ENCODE peak calls at places on chromosome 10, in six cellular contexts. One of them, this sample, is unnamed.

GRCh38 chr10:122850705-122851640 is 5.3 kb upstream of the CUZD1 start:
- DNase-seq in colonic mucosa: no peak
- DNase-seq in psoas muscle: no peak
- DNase-seq in H9: no peak
- DNase-seq in spleen: no peak
- DNase-seq in uterus: no peak
- DNase-seq in this sample: no peak

GRCh38 chr10:7846591-7846990 is 28.3 kb downstream of the TAF3 start:
- DNase-seq in spleen: no peak
- DNase-seq in colonic mucosa: no peak
- DNase-seq in psoas muscle: no peak
- DNase-seq in H9: no peak
- DNase-seq in uterus: no peak
- DNase-seq in this sample: no peak

GRCh38 chr10:75417522-75417927 is 13.9 kb upstream of the LRMDA start:
- DNase-seq in psoas muscle: no peak
- DNase-seq in spleen: no peak
- DNase-seq in colonic mucosa: no peak
- DNase-seq in uterus: no peak
- DNase-seq in H9: peak; percentile 92
- DNase-seq in this sample: no peak

GRCh38 chr10:29011511-29011910 is 277.4 kb upstream of the LYZL1 start:
- DNase-seq in spleen: no peak
- DNase-seq in uterus: no peak
- DNase-seq in colonic mucosa: no peak
- DNase-seq in H9: no peak
- DNase-seq in psoas muscle: no peak
- DNase-seq in this sample: no peak

GRCh38 chr10:133312769-133313145 is 4.0 kb downstream of the ZNF511 start:
- DNase-seq in H9: no peak
- DNase-seq in colonic mucosa: no peak
- DNase-seq in uterus: no peak
- DNase-seq in psoas muscle: no peak
- DNase-seq in spleen: peak; percentile 53
- DNase-seq in this sample: no peak

GRCh38 chr10:17238445-17239275 is 10.6 kb downstream of the VIM start:
- DNase-seq in psoas muscle: no peak
- DNase-seq in H9: no peak
- DNase-seq in spleen: no peak
- DNase-seq in colonic mucosa: no peak
- DNase-seq in uterus: no peak
- DNase-seq in this sample: no peak

GRCh38 chr10:96344178-96344577 is 14.6 kb downstream of the OPALIN start:
- DNase-seq in H9: no peak
- DNase-seq in spleen: no peak
- DNase-seq in psoas muscle: no peak
- DNase-seq in colonic mucosa: no peak
- DNase-seq in uterus: no peak
- DNase-seq in this sample: no peak

GRCh38 chr10:85454386-85454785 is 912.2 kb downstream of the GRID1 start:
- DNase-seq in spleen: no peak
- DNase-seq in H9: no peak
- DNase-seq in psoas muscle: no peak
- DNase-seq in uterus: no peak
- DNase-seq in colonic mucosa: no peak
- DNase-seq in this sample: peak; percentile 86

GRCh38 chr10:43076876-43077420 is at the start of gene RET:
- DNase-seq in H9: peak; percentile 74
- DNase-seq in psoas muscle: peak; percentile 75
- DNase-seq in colonic mucosa: peak; percentile 63
- DNase-seq in uterus: peak; percentile 38
- DNase-seq in spleen: no peak
- DNase-seq in this sample: no peak

GRCh38 chr10:114544045-114544659 is 113.9 kb downstream of the ABLIM1 start:
- DNase-seq in spleen: peak; percentile 93
- DNase-seq in uterus: no peak
- DNase-seq in psoas muscle: no peak
- DNase-seq in colonic mucosa: peak; percentile 62
- DNase-seq in H9: no peak
- DNase-seq in this sample: no peak

GRCh38 chr10:95430231-95430951 is 130.8 kb downstream of the SORBS1 start:
- DNase-seq in psoas muscle: no peak
- DNase-seq in spleen: no peak
- DNase-seq in uterus: peak; percentile 53
- DNase-seq in H9: peak; percentile 73
- DNase-seq in colonic mucosa: peak; percentile 54
- DNase-seq in this sample: no peak

GRCh38 chr10:51124852-51125251 is 50.6 kb downstream of the PRKG1 start:
- DNase-seq in spleen: no peak
- DNase-seq in psoas muscle: no peak
- DNase-seq in uterus: no peak
- DNase-seq in H9: no peak
- DNase-seq in colonic mucosa: no peak
- DNase-seq in this sample: no peak

GRCh38 chr10:71520042-71520441 is 123.3 kb downstream of the CDH23 start:
- DNase-seq in psoas muscle: no peak
- DNase-seq in H9: no peak
- DNase-seq in uterus: no peak
- DNase-seq in colonic mucosa: no peak
- DNase-seq in spleen: no peak
- DNase-seq in this sample: no peak

GRCh38 chr10:59611048-59611447 is 98.6 kb downstream of the SLC16A9 start:
- DNase-seq in colonic mucosa: no peak
- DNase-seq in psoas muscle: no peak
- DNase-seq in uterus: no peak
- DNase-seq in spleen: no peak
- DNase-seq in H9: no peak
- DNase-seq in this sample: no peak

GRCh38 chr10:3469639-3470020 is 297.0 kb upstream of the PITRM1 start:
- DNase-seq in colonic mucosa: no peak
- DNase-seq in uterus: no peak
- DNase-seq in H9: no peak
- DNase-seq in spleen: no peak
- DNase-seq in psoas muscle: peak; percentile 42
- DNase-seq in this sample: no peak

GRCh38 chr10:9331583-9332008 is 1277.1 kb downstream of the GATA3 start:
- DNase-seq in colonic mucosa: no peak
- DNase-seq in psoas muscle: no peak
- DNase-seq in H9: no peak
- DNase-seq in uterus: no peak
- DNase-seq in spleen: no peak
- DNase-seq in this sample: no peak

GRCh38 chr10:120982507-120982906 is 131.3 kb downstream of the WDR11 start:
- DNase-seq in uterus: no peak
- DNase-seq in colonic mucosa: no peak
- DNase-seq in spleen: no peak
- DNase-seq in psoas muscle: no peak
- DNase-seq in H9: no peak
- DNase-seq in this sample: no peak

GRCh38 chr10:112407696-112408095 is 33.8 kb downstream of the ACSL5 start:
- DNase-seq in spleen: no peak
- DNase-seq in psoas muscle: no peak
- DNase-seq in H9: no peak
- DNase-seq in uterus: no peak
- DNase-seq in colonic mucosa: no peak
- DNase-seq in this sample: no peak

GRCh38 chr10:112409274-112409673 is 35.4 kb downstream of the ACSL5 start:
- DNase-seq in spleen: no peak
- DNase-seq in uterus: no peak
- DNase-seq in H9: no peak
- DNase-seq in psoas muscle: no peak
- DNase-seq in colonic mucosa: no peak
- DNase-seq in this sample: no peak

GRCh38 chr10:112404612-112405011 is 30.7 kb downstream of the ACSL5 start:
- DNase-seq in psoas muscle: no peak
- DNase-seq in H9: no peak
- DNase-seq in colonic mucosa: no peak
- DNase-seq in uterus: no peak
- DNase-seq in spleen: no peak
- DNase-seq in this sample: no peak

GRCh38 chr10:112409755-112410154 is 35.8 kb downstream of the ACSL5 start:
- DNase-seq in spleen: no peak
- DNase-seq in colonic mucosa: no peak
- DNase-seq in psoas muscle: no peak
- DNase-seq in H9: no peak
- DNase-seq in uterus: no peak
- DNase-seq in this sample: no peak
- TF ChIP-seq CTCF in spleen: no peak
- TF ChIP-seq CTCF in colonic mucosa: no peak
- TF ChIP-seq CTCF in psoas muscle: no peak
- TF ChIP-seq CTCF in H9: no peak
- TF ChIP-seq CTCF in uterus: no peak
- TF ChIP-seq CTCF in this sample: no peak

DNA sequence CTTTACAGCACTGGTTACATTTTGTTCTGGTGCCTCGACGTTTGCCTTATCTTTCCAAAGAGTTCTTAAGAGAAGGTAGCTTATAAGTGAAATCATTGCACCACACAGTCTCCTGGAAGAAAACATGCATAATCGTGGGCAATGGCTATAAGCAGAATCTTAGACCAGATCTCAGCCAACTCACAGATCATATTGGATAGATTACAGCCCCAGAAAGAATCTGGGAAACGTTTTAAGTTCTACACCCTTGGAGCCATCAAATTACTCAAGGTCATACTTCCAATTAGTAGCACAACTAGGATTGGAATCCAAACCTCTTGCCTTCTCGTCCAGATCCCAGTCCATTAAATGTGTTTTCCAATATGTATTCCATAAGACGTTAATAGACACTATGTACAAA is 8.8 kb upstream of the PDCD4 start:
- DNase-seq in spleen: no peak
- DNase-seq in uterus: no peak
- DNase-seq in psoas muscle: no peak
- DNase-seq in colonic mucosa: no peak
- DNase-seq in H9: no peak
- DNase-seq in this sample: no peak
- H3K27ac ChIP-seq in spleen: peak overlapping the region; percentile 99
- H3K27ac ChIP-seq in uterus: no peak overlapping the region
- H3K27ac ChIP-seq in psoas muscle: no peak overlapping the region
- H3K27ac ChIP-seq in colonic mucosa: no peak overlapping the region
- H3K27ac ChIP-seq in H9: no peak overlapping the region
- H3K27ac ChIP-seq in this sample: no peak overlapping the region

GRCh38 chr10:108203905-108204527 is 1039.5 kb upstream of the SORCS1 start:
- DNase-seq in colonic mucosa: no peak
- DNase-seq in uterus: no peak
- DNase-seq in spleen: no peak
- DNase-seq in H9: peak; percentile 31
- DNase-seq in psoas muscle: no peak
- DNase-seq in this sample: no peak

GRCh38 chr10:108208038-108208437 is 1043.5 kb upstream of the SORCS1 start:
- DNase-seq in spleen: no peak
- DNase-seq in uterus: no peak
- DNase-seq in psoas muscle: no peak
- DNase-seq in colonic mucosa: no peak
- DNase-seq in H9: no peak
- DNase-seq in this sample: no peak

GRCh38 chr10:108208732-108209131 is 1044.2 kb upstream of the SORCS1 start:
- DNase-seq in uterus: no peak
- DNase-seq in colonic mucosa: no peak
- DNase-seq in H9: no peak
- DNase-seq in psoas muscle: no peak
- DNase-seq in spleen: no peak
- DNase-seq in this sample: no peak

DNA sequence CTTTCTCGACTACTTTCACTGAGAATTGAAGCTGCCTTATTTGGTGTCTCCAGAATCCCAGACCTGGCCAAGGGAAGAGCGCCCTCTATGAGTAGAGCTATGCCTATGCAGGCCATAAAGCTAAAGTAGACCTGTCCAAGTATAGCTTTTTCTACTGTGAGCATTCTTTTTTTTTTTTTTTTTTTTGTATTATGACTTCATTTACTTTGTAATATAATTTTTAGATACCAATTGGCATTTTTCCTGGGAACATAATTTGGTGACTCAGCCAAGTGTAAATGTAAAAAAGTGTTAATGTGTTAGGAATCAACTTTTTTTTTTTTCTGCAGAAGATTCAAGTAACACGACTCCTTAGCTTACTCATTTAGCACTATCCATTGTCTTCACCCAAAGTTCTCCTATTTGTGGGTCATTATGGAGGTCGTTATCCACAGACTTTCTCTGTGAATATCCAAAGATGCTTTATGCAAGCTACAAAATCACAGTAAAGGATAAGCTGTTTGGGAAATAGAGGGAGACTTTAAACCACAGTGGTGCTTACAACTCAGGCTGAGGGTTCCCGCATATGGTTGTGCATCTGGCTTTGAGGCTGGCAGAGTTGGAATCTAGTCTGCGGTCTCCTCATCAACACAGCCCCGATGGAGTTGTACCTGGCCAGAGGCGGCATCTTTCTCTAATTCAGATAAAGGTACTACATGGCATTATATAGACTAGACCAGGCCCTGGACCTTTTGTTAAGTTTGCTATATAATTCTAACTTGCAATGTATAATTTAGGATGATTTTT is 1040.2 kb upstream of the SORCS1 start:
- DNase-seq in H9: peak; percentile 59
- DNase-seq in psoas muscle: no peak
- DNase-seq in colonic mucosa: no peak
- DNase-seq in spleen: no peak
- DNase-seq in uterus: no peak
- DNase-seq in this sample: no peak
- TF ChIP-seq CTCF in H9: peak; percentile 94
- TF ChIP-seq CTCF in psoas muscle: peak; percentile 12
- TF ChIP-seq CTCF in colonic mucosa: peak; percentile 66
- TF ChIP-seq CTCF in spleen: peak; percentile 65
- TF ChIP-seq CTCF in uterus: no peak
- TF ChIP-seq CTCF in this sample: no peak

DNA sequence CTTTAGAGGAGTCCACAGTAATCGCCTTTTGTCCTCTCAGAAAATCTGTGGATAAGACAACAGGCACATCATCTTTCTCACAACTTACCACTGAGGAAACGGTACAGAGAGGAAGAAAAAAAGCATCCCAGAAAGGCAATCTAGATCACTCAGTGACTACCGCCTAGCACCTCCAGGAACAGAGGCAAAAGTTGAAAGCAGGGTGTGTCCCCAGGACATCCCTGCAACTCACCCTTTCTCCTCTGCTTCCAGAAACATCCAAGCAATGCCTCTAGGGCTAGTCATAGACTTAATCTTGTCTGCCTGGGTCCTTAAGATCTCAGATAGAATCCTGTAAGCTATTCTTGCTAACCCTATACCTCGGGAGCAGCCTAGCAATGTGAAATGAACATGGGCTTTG is 18.8 kb upstream of the PDCD4 start:
- DNase-seq in uterus: no peak
- DNase-seq in psoas muscle: no peak
- DNase-seq in spleen: no peak
- DNase-seq in colonic mucosa: peak; percentile 41
- DNase-seq in H9: no peak
- DNase-seq in this sample: peak; percentile 72
- H3K27ac ChIP-seq in uterus: no peak overlapping the region
- H3K27ac ChIP-seq in psoas muscle: no peak overlapping the region
- H3K27ac ChIP-seq in spleen: peak overlapping the region; percentile 6
- H3K27ac ChIP-seq in colonic mucosa: peak overlapping the region; percentile 10
- H3K27ac ChIP-seq in H9: no peak overlapping the region
- H3K27ac ChIP-seq in this sample: no peak overlapping the region

GRCh38 chr10:84341538-84341856 is 13.1 kb downstream of the CCSER2 start:
- DNase-seq in uterus: no peak
- DNase-seq in colonic mucosa: no peak
- DNase-seq in H9: no peak
- DNase-seq in spleen: no peak
- DNase-seq in psoas muscle: no peak
- DNase-seq in this sample: no peak
- TF ChIP-seq CTCF in uterus: no peak
- TF ChIP-seq CTCF in colonic mucosa: no peak
- TF ChIP-seq CTCF in H9: peak; percentile 41
- TF ChIP-seq CTCF in spleen: no peak
- TF ChIP-seq CTCF in psoas muscle: no peak
- TF ChIP-seq CTCF in this sample: no peak

GRCh38 chr10:57716884-57717283 is 550.8 kb downstream of the IPMK start:
- DNase-seq in colonic mucosa: no peak
- DNase-seq in spleen: no peak
- DNase-seq in H9: no peak
- DNase-seq in uterus: no peak
- DNase-seq in psoas muscle: no peak
- DNase-seq in this sample: no peak
- H3K27ac ChIP-seq in colonic mucosa: no peak overlapping the region
- H3K27ac ChIP-seq in spleen: no peak overlapping the region
- H3K27ac ChIP-seq in H9: no peak overlapping the region
- H3K27ac ChIP-seq in uterus: no peak overlapping the region
- H3K27ac ChIP-seq in psoas muscle: no peak overlapping the region
- H3K27ac ChIP-seq in this sample: no peak overlapping the region